ENCODE peak calls at places on chromosome 21, in eight cellular contexts. M, Y, S, E, U, K, G and R are unnamed samples. For H3K9me3, the result is how much of the 10 kb centered on the place peaks cover.

GRCh38 chr21:34889287-34889536 is 159.9 kb downstream of the RUNX1 start:
- DNase-seq in G (peak), Y (peak), K (peak), M (no peak), S (peak), E (peak), U (no peak), R (no peak)

GRCh38 chr21:14284439-14284838 is 68.5 kb downstream of the RBM11 start:
- DNase-seq in Y (no peak), E (no peak), M (no peak), K (no peak), S (no peak), U (no peak), G (no peak), R (no peak)

GRCh38 chr21:42565886-42566523 is 52.4 kb downstream of the SLC37A1 start:
- DNase-seq in G (no peak), Y (no peak), S (no peak), U (no peak), E (no peak), K (no peak), M (no peak), R (no peak)

GRCh38 chr21:41961282-41961701 is 7.5 kb upstream of the C2CD2 start:
- DNase-seq in U (no peak), E (peak), G (no peak), M (no peak), K (no peak), Y (no peak), S (no peak), R (no peak)

GRCh38 chr21:15659768-15660423 is 69.9 kb upstream of the USP25 start:
- DNase-seq in K (no peak), U (no peak), E (no peak), M (no peak), Y (no peak), S (peak), G (peak), R (no peak)

GRCh38 chr21:34935452-34935851 is 113.7 kb downstream of the RUNX1 start:
- DNase-seq in U (no peak), G (no peak), Y (no peak), S (no peak), E (no peak), K (no peak), M (no peak), R (no peak)

GRCh38 chr21:33488936-33489335 is 2.6 kb downstream of the DNAJC28 start:
- DNase-seq in S (no peak), G (no peak), K (no peak), Y (no peak), E (no peak), M (no peak), U (no peak), R (no peak)

GRCh38 chr21:33058468-33059318 is 11.2 kb upstream of the OLIG1 start:
- DNase-seq in G (no peak), U (no peak), K (peak), M (no peak), Y (no peak), S (peak), E (no peak), R (no peak)

GRCh38 chr21:25997788-25998611 is 172.6 kb downstream of the APP start:
- DNase-seq in M (peak), K (peak), U (no peak), Y (no peak), S (peak), E (peak), G (peak), R (no peak)

GRCh38 chr21:41783476-41784150 is 16.8 kb upstream of the RIPK4 start:
- DNase-seq in U (no peak), S (no peak), E (no peak), G (peak), Y (peak), M (peak), K (no peak), R (peak)

GRCh38 chr21:16046625-16047340 is 317.0 kb downstream of the USP25 start:
- DNase-seq in Y (no peak), E (no peak), S (no peak), U (no peak), K (no peak), M (no peak), G (no peak), R (no peak)

GRCh38 chr21:31386006-31386405 is 41.9 kb upstream of the TIAM1 start:
- DNase-seq in M (no peak), K (no peak), E (peak), S (no peak), G (no peak), Y (no peak), U (no peak), R (no peak)

GRCh38 chr21:26795866-26796329 is 49.3 kb downstream of the ADAMTS1 start:
- DNase-seq in U (peak), Y (no peak), M (no peak), S (no peak), E (no peak), K (peak), G (peak), R (no peak)

GRCh38 chr21:46038871-46039397 is 57.4 kb downstream of the COL6A1 start:
- DNase-seq in S (peak), Y (no peak), M (no peak), U (no peak), K (peak), E (peak), G (no peak), R (no peak)

GRCh38 chr21:40331804-40332203 is 464.6 kb downstream of the PCP4 start:
- DNase-seq in K (no peak), Y (no peak), E (no peak), M (no peak), G (no peak), U (no peak), S (no peak), R (no peak)
- H3K9me3 ChIP-seq in K (under half), Y (under half), E (under half), M (under half), G (under half), U (under half), S (under half), R (under half)

GRCh38 chr21:36428789-36429671 is 43.8 kb downstream of the CHAF1B start:
- DNase-seq in E (no peak), M (no peak), S (no peak), G (no peak), U (no peak), K (no peak), Y (no peak), R (no peak)

GRCh38 chr21:36431252-36431651 is 46.1 kb downstream of the CHAF1B start:
- DNase-seq in G (no peak), M (no peak), E (no peak), K (no peak), S (no peak), U (no peak), Y (no peak), R (no peak)

GRCh38 chr21:36429672-36430546 is 44.7 kb downstream of the CHAF1B start:
- DNase-seq in E (peak), G (peak), Y (no peak), U (peak), K (peak), M (peak), S (peak), R (peak)

GRCh38 chr21:36433011-36433709 is 46.8 kb downstream of the CLDN14 start:
- DNase-seq in K (no peak), S (no peak), E (no peak), G (no peak), U (no peak), Y (no peak), M (no peak), R (no peak)

GRCh38 chr21:36430841-36431240 is 45.6 kb downstream of the CHAF1B start:
- DNase-seq in G (no peak), E (no peak), U (no peak), Y (no peak), S (no peak), K (peak), M (no peak), R (no peak)
- H3K27ac ChIP-seq in G (no peak), E (no peak), U (peak), Y (no peak), S (no peak), K (no peak), M (peak), R (peak)

GRCh38 chr21:38170705-38171682 is 85.8 kb upstream of the KCNJ15 start:
- DNase-seq in M (no peak), S (no peak), U (no peak), K (no peak), G (no peak), Y (no peak), E (no peak), R (no peak)
- TF ChIP-seq CTCF in M (no peak), S (no peak), U (no peak), K (peak), G (no peak), Y (no peak), E (no peak), R (peak)

DNA sequence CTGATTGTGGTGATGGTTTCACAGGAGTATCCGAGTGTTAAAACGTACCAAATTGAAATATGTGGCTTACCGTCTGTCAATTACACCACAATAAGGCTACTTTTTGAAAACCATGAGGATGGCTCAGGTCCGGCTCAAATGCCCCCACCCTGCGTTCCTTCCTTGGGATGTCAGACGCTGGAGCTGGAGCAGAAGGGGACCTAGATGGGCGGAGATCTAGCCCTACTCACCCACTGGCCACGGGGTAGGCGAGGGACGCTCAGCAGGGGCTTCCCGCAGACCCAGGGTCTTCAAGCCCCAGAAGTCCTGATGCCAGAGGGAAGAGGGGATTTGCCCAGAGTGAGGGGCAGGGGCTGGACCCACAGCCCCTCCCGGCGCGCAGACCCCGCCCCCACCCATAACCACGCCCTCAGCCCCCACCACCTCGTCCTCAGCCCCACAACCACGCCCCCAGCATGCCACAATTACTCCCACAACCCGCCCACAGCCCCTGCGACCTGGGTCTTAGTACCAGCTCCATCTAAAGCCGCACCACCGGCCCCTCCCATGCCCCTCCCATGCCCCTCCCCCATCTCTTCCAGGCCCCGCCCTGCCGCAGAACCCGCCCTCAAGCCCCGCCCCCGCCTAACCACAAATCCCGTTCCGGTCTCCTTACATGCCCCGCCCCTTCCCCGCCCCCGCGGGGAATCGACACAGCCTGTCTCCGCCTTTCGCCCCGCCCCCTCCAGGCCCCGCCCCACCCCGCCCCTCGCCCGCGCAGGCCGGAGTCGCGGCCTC is at the start of gene LRRC3:
- DNase-seq in K (peak), G (peak), S (peak), Y (peak), U (peak), M (peak), E (peak), R (peak)
- H3K9me3 ChIP-seq in K (under half), G (under half), S (under half), Y (under half), U (under half), M (under half), E (under half), R (under half)